ENCODE peak calls at places on chromosomes 2 and 18, in seven cellular contexts. E, U, G, H, T, A and Q are unnamed samples.

GRCh38 chr2:182980115-182980514 is 58.1 kb downstream of the NCKAP1 start:
- DNase-seq in E (no peak), U (no peak), G (peak; percentile 39), H (peak; percentile 70), T (peak; percentile 62), A (no peak), Q (peak; percentile 89)

GRCh38 chr18:30405038-30405437 is 637.5 kb downstream of the DSC3 start:
- DNase-seq in E (no peak), U (no peak), G (no peak), H (no peak), T (no peak), A (no peak), Q (no peak)

GRCh38 chr2:9428965-9429577 is 5.6 kb downstream of the CPSF3 start:
- DNase-seq in E (no peak), U (no peak), G (no peak), H (no peak), T (no peak), A (no peak), Q (no peak)

GRCh38 chr2:172232638-172233253 is 130.0 kb upstream of the DLX2 start:
- DNase-seq in E (no peak), U (no peak), G (no peak), H (no peak), T (peak; percentile 18), A (no peak), Q (no peak)

GRCh38 chr2:239246723-239247122 is 154.1 kb downstream of the HDAC4 start:
- DNase-seq in E (peak; percentile 61), U (no peak), G (no peak), H (no peak), T (peak; percentile 15), A (no peak), Q (no peak)

GRCh38 chr2:239321596-239322413 is 79.0 kb downstream of the HDAC4 start:
- DNase-seq in E (no peak), U (peak; percentile 45), G (no peak), H (no peak), T (no peak), A (no peak), Q (no peak)

GRCh38 chr2:227720680-227721079 is 2.9 kb upstream of the SLC19A3 start:
- DNase-seq in E (no peak), U (no peak), G (no peak), H (no peak), T (no peak), A (no peak), Q (no peak)

GRCh38 chr2:23592061-23592685 is 207.2 kb downstream of the KLHL29 start:
- DNase-seq in E (no peak), U (no peak), G (no peak), H (no peak), T (no peak), A (no peak), Q (no peak)

GRCh38 chr2:207352978-207353377 is 176.8 kb upstream of the CREB1 start:
- DNase-seq in E (no peak), U (no peak), G (peak; percentile 55), H (peak; percentile 19), T (peak; percentile 4), A (no peak), Q (peak; percentile 31)

GRCh38 chr2:112577756-112578155 is 6.7 kb upstream of the CHCHD5 start:
- DNase-seq in E (no peak), U (no peak), G (peak; percentile 34), H (no peak), T (no peak), A (no peak), Q (no peak)

GRCh38 chr2:157107460-157107859 is 150.0 kb upstream of the GALNT5 start:
- DNase-seq in E (no peak), U (no peak), G (no peak), H (no peak), T (no peak), A (no peak), Q (no peak)

GRCh38 chr2:25375989-25376545 is 34.3 kb upstream of the DNMT3A start:
- DNase-seq in E (no peak), U (no peak), G (no peak), H (no peak), T (no peak), A (no peak), Q (no peak)

GRCh38 chr2:1837022-1837421 is 92.7 kb upstream of the PXDN start:
- DNase-seq in E (no peak), U (no peak), G (peak; percentile 44), H (no peak), T (peak; percentile 39), A (no peak), Q (no peak)

GRCh38 chr2:239310401-239311061 is 90.3 kb downstream of the HDAC4 start:
- DNase-seq in E (no peak), U (no peak), G (no peak), H (no peak), T (no peak), A (no peak), Q (no peak)